ENCODE peak calls at places on chromosomes 4 and X, in ten cellular contexts. O is activated CD8-positive, alpha-beta T cell treated with anti-CD3 and anti-CD28 coated beads for 36 hours; J is activated CD4-positive, CD25-positive, alpha-beta regulatory T cell treated with anti-CD3 and anti-CD28 coated beads, Interleukin-2, amount 50 U/mL, for 16 hours; B is Right ventricle myocardium inferior; I is heart left ventricle; M is amniotic stem cell; U is activated T-helper 9 cell treated with anti-CD3 and anti-CD28 coated beads, Interleukin-2, amount 50 U/mL, for 16 hours; R is stimulated activated CD4-positive, alpha-beta T cell treated with anti-CD3 and anti-CD28 coated beads, Interleukin-1b, Interleukin-23, amount 100 ng/mL, for 24 hours; X is cardiac muscle cell; E is neuronal stem cell. C is an unnamed sample.

GRCh38 chr4:128386761-128387599 is 99.4 kb upstream of the PGRMC2 start:
- DNase-seq in M (peak; percentile 77), X (peak; percentile 97), E (no peak), I (peak; percentile 94), O (no peak), B (peak; percentile 89), R (no peak), U (no peak), J (no peak), C (peak; percentile 97)

GRCh38 chr4:1802151-1802715 is 9.1 kb downstream of the FGFR3 start:
- DNase-seq in I (peak; percentile 61), U (no peak), R (no peak), X (peak; percentile 34), J (no peak), O (no peak), E (no peak), B (no peak), M (no peak), C (no peak)

GRCh38 chrX:111375747-111376146 is 36.2 kb downstream of the DCX start:
- DNase-seq in R (no peak), U (no peak), X (peak; percentile 0), J (no peak), M (no peak), I (no peak), B (no peak), E (no peak), O (no peak), C (no peak)

GRCh38 chr4:113292371-113293042 is 243.1 kb downstream of the ANK2 start:
- DNase-seq in J (no peak), X (peak; percentile 38), M (no peak), B (peak; percentile 72), E (peak; percentile 57), U (no peak), O (no peak), I (no peak), R (no peak), C (no peak)

GRCh38 chrX:130915302-130915701 is 12.3 kb upstream of the ENOX2 start:
- DNase-seq in I (no peak), J (no peak), U (no peak), E (no peak), B (no peak), O (no peak), X (peak; percentile 52), M (no peak), R (no peak), C (no peak)

GRCh38 chrX:49183701-49184281 is 2.4 kb downstream of the PRICKLE3 start:
- DNase-seq in O (no peak), U (no peak), I (no peak), R (no peak), E (no peak), B (no peak), X (no peak), M (no peak), J (no peak), C (no peak)

GRCh38 chr4:82797048-82797590 is 1.5 kb downstream of the SCD5 start:
- DNase-seq in J (no peak), I (no peak), R (no peak), E (no peak), U (no peak), X (peak; percentile 22), B (no peak), O (no peak), M (no peak), C (no peak)

GRCh38 chr4:153274967-153275366 is 69.5 kb upstream of the MND1 start:
- DNase-seq in O (no peak), E (no peak), J (no peak), M (no peak), B (no peak), I (no peak), U (no peak), X (no peak), R (no peak), C (no peak)

GRCh38 chr4:2797545-2798305 is 4.8 kb downstream of the SH3BP2 start:
- DNase-seq in O (peak; percentile 70), M (no peak), J (no peak), B (peak; percentile 71), E (no peak), R (no peak), X (no peak), U (peak; percentile 29), I (peak; percentile 80), C (no peak)

GRCh38 chrX:29813174-29813573 is 402.2 kb upstream of the MAGEB2 start:
- DNase-seq in B (no peak), U (no peak), I (no peak), X (no peak), M (no peak), E (no peak), R (no peak), O (no peak), J (no peak), C (no peak)

GRCh38 chr4:3669553-3669949 is 96.6 kb upstream of the ADRA2C start:
- DNase-seq in E (no peak), B (peak; percentile 63), U (no peak), M (no peak), O (no peak), X (no peak), R (no peak), I (no peak), J (no peak), C (no peak)

GRCh38 chrX:10325606-10326005 is 168.8 kb downstream of the CLCN4 start:
- DNase-seq in B (no peak), O (no peak), I (no peak), X (peak; percentile 69), R (no peak), J (no peak), E (no peak), U (no peak), M (no peak), C (no peak)

GRCh38 chr4:115325836-115326235 is 212.4 kb upstream of the NDST4 start:
- DNase-seq in E (no peak), R (no peak), B (no peak), M (no peak), X (no peak), J (no peak), O (no peak), I (no peak), U (no peak), C (no peak)

GRCh38 chrX:135914404-135914803 is 20.9 kb downstream of the SAGE1 start:
- DNase-seq in R (no peak), X (no peak), J (no peak), O (no peak), B (no peak), E (no peak), I (no peak), M (no peak), U (no peak), C (no peak)

GRCh38 chr4:34181891-34182290 is 2062.4 kb downstream of the ARAP2 start:
- DNase-seq in B (no peak), R (no peak), X (peak; percentile 80), E (no peak), O (no peak), M (no peak), J (no peak), I (no peak), U (no peak), C (peak; percentile 72)

GRCh38 chr4:139633195-139633594 is 32.4 kb upstream of the MGST2 start:
- DNase-seq in R (no peak), E (no peak), U (no peak), M (no peak), J (no peak), B (no peak), X (no peak), I (peak; percentile 32), O (no peak), C (no peak)

GRCh38 chr4:68570122-68570507 is 6.0 kb downstream of the UGT2B17 start:
- DNase-seq in X (no peak), I (no peak), O (no peak), J (no peak), U (no peak), B (no peak), E (no peak), R (no peak), M (no peak), C (no peak)

GRCh38 chr4:123823244-123823643 is 426.6 kb downstream of the SPRY1 start:
- DNase-seq in X (no peak), B (no peak), R (no peak), M (no peak), O (no peak), U (no peak), E (no peak), J (no peak), I (no peak), C (no peak)

GRCh38 chr4:61223385-61223784 is 23.3 kb downstream of the ADGRL3 start:
- DNase-seq in R (no peak), U (no peak), I (no peak), J (no peak), O (no peak), M (no peak), B (no peak), E (no peak), X (no peak), C (no peak)

GRCh38 chr4:3263053-3263958 is 14.3 kb downstream of the MSANTD1 start:
- DNase-seq in O (no peak), I (no peak), U (no peak), B (peak; percentile 37), R (no peak), E (no peak), J (no peak), M (no peak), X (no peak), C (no peak)

GRCh38 chr4:52172166-52172565 is 121.1 kb downstream of the SPATA18 start:
- DNase-seq in U (no peak), I (no peak), B (no peak), M (no peak), X (peak; percentile 25), R (no peak), E (no peak), J (no peak), O (peak; percentile 3), C (no peak)

GRCh38 chr4:140673729-140674128 is 82.5 kb downstream of the TBC1D9 start:
- DNase-seq in M (no peak), J (no peak), U (no peak), O (no peak), E (no peak), I (no peak), B (no peak), R (no peak), X (no peak), C (no peak)

GRCh38 chrX:58044130-58044529 is 133.9 kb upstream of the ZXDA start:
- DNase-seq in O (no peak), J (no peak), E (no peak), X (no peak), U (no peak), M (no peak), I (no peak), B (no peak), R (no peak), C (no peak)

GRCh38 chrX:121894756-121895155 is 847.3 kb downstream of the GLUD2 start:
- DNase-seq in E (no peak), U (no peak), O (no peak), R (no peak), X (no peak), M (no peak), J (no peak), B (no peak), I (no peak), C (no peak)

GRCh38 chr4:107125496-107125895 is 89.4 kb upstream of the DKK2 start:
- DNase-seq in I (no peak), O (no peak), B (no peak), E (no peak), X (no peak), M (no peak), R (no peak), J (no peak), U (no peak), C (no peak)